ENCODE peak calls at places on chromosomes 6 and 20, in six cellular contexts. L is activated CD4-positive, alpha-beta memory T cell treated with anti-CD3 and anti-CD28 coated beads, Interleukin-2, amount 10 ng/mL, durations not matched to agents 7 days and 5 days; F is AG20443; Q is spleen; I is EL; U is Ammon's horn. K is an unnamed sample.

GRCh38 chr20:41048475-41049242 is 20.0 kb downstream of the TOP1 start:
- DNase-seq in L (no peak), F (no peak), Q (no peak), I (no peak), U (no peak), K (no peak)

GRCh38 chr6:127841811-127842210 is 59.0 kb downstream of the THEMIS start:
- DNase-seq in L (no peak), F (peak; percentile 35), Q (no peak), I (peak; percentile 11), U (no peak), K (peak; percentile 19)

GRCh38 chr6:155447949-155448348 is 7.7 kb downstream of the NOX3 start:
- DNase-seq in L (no peak), F (no peak), Q (no peak), I (no peak), U (no peak), K (no peak)

GRCh38 chr6:132491303-132491702 is 21.6 kb downstream of the STX7 start:
- DNase-seq in L (no peak), F (peak; percentile 43), Q (no peak), I (peak; percentile 39), U (peak; percentile 38), K (no peak)

GRCh38 chr6:18186033-18186432 is 30.8 kb downstream of the KDM1B start:
- DNase-seq in L (no peak), F (no peak), Q (no peak), I (no peak), U (no peak), K (no peak)

GRCh38 chr20:62427172-62428007 is at the start of gene RBBP8NL:
- DNase-seq in L (no peak), F (no peak), Q (no peak), I (no peak), U (no peak), K (no peak)

GRCh38 chr20:6178537-6178936 is 55.7 kb upstream of the FERMT1 start:
- DNase-seq in L (no peak), F (no peak), Q (no peak), I (peak; percentile 14), U (peak; percentile 60), K (peak; percentile 23)

GRCh38 chr6:32252326-32253009 is 28.6 kb upstream of the NOTCH4 start:
- DNase-seq in L (no peak), F (no peak), Q (no peak), I (no peak), U (no peak), K (no peak)

GRCh38 chr20:33480071-33480470 is 9.8 kb upstream of the CBFA2T2 start:
- DNase-seq in L (no peak), F (no peak), Q (peak; percentile 15), I (no peak), U (no peak), K (no peak)